ENCODE peak calls at places on chromosome 15, in ten cellular contexts. U, T, M, W, H, O, B, X, G and R are unnamed samples.

GRCh38 chr15:63374686-63375520 is 6.7 kb downstream of the CA12 start:
- DNase-seq in U (no peak), T (no peak), M (peak; percentile 80), W (no peak), H (no peak), O (peak; percentile 76), B (peak; percentile 57), X (peak; percentile 73), G (peak; percentile 83), R (peak; percentile 80)

GRCh38 chr15:59242649-59243048 is 36.0 kb downstream of the LDHAL6B start:
- DNase-seq in U (no peak), T (no peak), M (no peak), W (no peak), H (no peak), O (no peak), B (no peak), X (no peak), G (no peak), R (no peak)

GRCh38 chr15:80611543-80612080 is 83.5 kb upstream of the ABHD17C start:
- DNase-seq in U (no peak), T (no peak), M (no peak), W (no peak), H (no peak), O (no peak), B (no peak), X (no peak), G (no peak), R (no peak)

GRCh38 chr15:79595995-79596622 is 164.0 kb downstream of the MINAR1 start:
- DNase-seq in U (peak; percentile 65), T (peak; percentile 71), M (peak; percentile 74), W (no peak), H (peak; percentile 14), O (peak; percentile 73), B (no peak), X (peak; percentile 80), G (no peak), R (no peak)

GRCh38 chr15:47511241-47511640 is 206.1 kb upstream of the SEMA6D start:
- DNase-seq in U (no peak), T (no peak), M (no peak), W (no peak), H (no peak), O (no peak), B (no peak), X (no peak), G (no peak), R (no peak)

GRCh38 chr15:70257047-70257446 is 159.3 kb upstream of the TLE3 start:
- DNase-seq in U (no peak), T (no peak), M (peak; percentile 28), W (no peak), H (no peak), O (no peak), B (no peak), X (no peak), G (no peak), R (no peak)

GRCh38 chr15:82231842-82232241 is 30.7 kb downstream of the EFL1 start:
- DNase-seq in U (no peak), T (no peak), M (no peak), W (no peak), H (no peak), O (no peak), B (no peak), X (no peak), G (no peak), R (no peak)

GRCh38 chr15:45393851-45394250 is 15.5 kb upstream of the GATM start:
- DNase-seq in U (no peak), T (no peak), M (no peak), W (no peak), H (no peak), O (peak; percentile 57), B (no peak), X (no peak), G (no peak), R (no peak)

GRCh38 chr15:37773111-37773860 is 161.2 kb upstream of the TMCO5A start:
- DNase-seq in U (no peak), T (no peak), M (no peak), W (no peak), H (no peak), O (no peak), B (no peak), X (no peak), G (no peak), R (no peak)

GRCh38 chr15:79373068-79373467 is 59.1 kb upstream of the MINAR1 start:
- DNase-seq in U (no peak), T (no peak), M (no peak), W (no peak), H (no peak), O (no peak), B (no peak), X (no peak), G (no peak), R (no peak)

GRCh38 chr15:29888651-29889050 is 66.4 kb upstream of the TJP1 start:
- DNase-seq in U (no peak), T (no peak), M (no peak), W (no peak), H (no peak), O (peak; percentile 79), B (no peak), X (no peak), G (no peak), R (no peak)

GRCh38 chr15:86611392-86612040 is 531.8 kb downstream of the AGBL1 start:
- DNase-seq in U (no peak), T (no peak), M (no peak), W (no peak), H (no peak), O (no peak), B (no peak), X (peak; percentile 37), G (no peak), R (no peak)

GRCh38 chr15:66071160-66071559 is 182.4 kb downstream of the MEGF11 start:
- DNase-seq in U (no peak), T (no peak), M (no peak), W (no peak), H (no peak), O (no peak), B (no peak), X (no peak), G (no peak), R (no peak)

GRCh38 chr15:65940618-65940909 is 71.3 kb downstream of the RAB11A start:
- DNase-seq in U (no peak), T (no peak), M (no peak), W (no peak), H (no peak), O (no peak), B (no peak), X (no peak), G (no peak), R (no peak)

GRCh38 chr15:69154684-69155083 is 5.8 kb upstream of the GLCE start:
- DNase-seq in U (no peak), T (no peak), M (no peak), W (no peak), H (no peak), O (no peak), B (no peak), X (no peak), G (no peak), R (no peak)

GRCh38 chr15:56045068-56045748 is 51.8 kb upstream of the NEDD4 start:
- DNase-seq in U (no peak), T (no peak), M (no peak), W (no peak), H (no peak), O (no peak), B (no peak), X (no peak), G (no peak), R (no peak)

GRCh38 chr15:31214864-31215489 is 111.7 kb upstream of the KLF13 start:
- DNase-seq in U (no peak), T (no peak), M (peak; percentile 84), W (no peak), H (no peak), O (no peak), B (peak; percentile 45), X (no peak), G (no peak), R (no peak)

GRCh38 chr15:74132681-74133070 is 2.3 kb downstream of the ISLR2 start:
- DNase-seq in U (no peak), T (no peak), M (no peak), W (no peak), H (no peak), O (no peak), B (no peak), X (peak; percentile 58), G (no peak), R (no peak)

GRCh38 chr15:80695099-80695910 is at the start of gene ABHD17C:
- DNase-seq in U (no peak), T (no peak), M (peak; percentile 91), W (peak; percentile 87), H (no peak), O (no peak), B (peak; percentile 18), X (peak; percentile 67), G (no peak), R (peak; percentile 80)

GRCh38 chr15:85956515-85957275 is 123.0 kb upstream of the AGBL1 start:
- DNase-seq in U (no peak), T (no peak), M (no peak), W (no peak), H (no peak), O (no peak), B (no peak), X (no peak), G (no peak), R (no peak)

GRCh38 chr15:44726568-44727461 is 9.5 kb upstream of the TRIM69 start:
- DNase-seq in U (no peak), T (peak; percentile 97), M (no peak), W (no peak), H (no peak), O (peak; percentile 62), B (peak; percentile 37), X (peak; percentile 80), G (no peak), R (no peak)

GRCh38 chr15:78133801-78134200 is 2.6 kb upstream of the CIB2 start:
- DNase-seq in U (no peak), T (no peak), M (no peak), W (no peak), H (no peak), O (no peak), B (no peak), X (no peak), G (peak; percentile 19), R (no peak)